ENCODE peak calls at places on chromosomes 16 and 17, in four cellular contexts. W is IMR-90, Y is HCT116, J is A549. V is an unnamed sample.

GRCh38 chr16:78763821-78764440 is 664.5 kb downstream of the WWOX start:
- DNase-seq in Y (no peak), J (no peak), W (no peak), V (peak; percentile 22)

GRCh38 chr17:64635647-64636305 is 26.3 kb downstream of the SMURF2 start:
- DNase-seq in J (peak; percentile 18), W (peak; percentile 88), Y (no peak), V (peak; percentile 91)

GRCh38 chr17:74922694-74923537 is at the start of gene USH1G:
- DNase-seq in J (no peak), Y (no peak), W (no peak), V (no peak)

GRCh38 chr17:80361495-80362220 is 53.3 kb upstream of the ENDOV start:
- DNase-seq in W (no peak), J (peak; percentile 52), Y (no peak), V (peak; percentile 6)

GRCh38 chr17:81962499-81963441 is 1.8 kb upstream of the NOTUM start:
- DNase-seq in J (no peak), W (no peak), Y (no peak), V (no peak)

GRCh38 chr17:5715478-5715877 is 131.2 kb upstream of the NLRP1 start:
- DNase-seq in J (no peak), Y (no peak), W (no peak), V (no peak)

GRCh38 chr16:9092282-9092962 is 978 bp downstream of the HAPSTR1 start:
- DNase-seq in Y (no peak), J (peak; percentile 18), W (no peak), V (no peak)

GRCh38 chr17:1588781-1589585 is 26.4 kb upstream of the PITPNA start:
- DNase-seq in J (no peak), Y (no peak), W (no peak), V (peak; percentile 37)

GRCh38 chr17:2598166-2598565 is 4.7 kb downstream of the PAFAH1B1 start:
- DNase-seq in J (no peak), Y (no peak), W (peak; percentile 70), V (peak; percentile 72)

GRCh38 chr16:57822861-57823260 is 20.6 kb upstream of the KIFC3 start:
- DNase-seq in Y (no peak), W (no peak), J (no peak), V (no peak)

GRCh38 chr17:14762736-14763479 is 462.0 kb downstream of the HS3ST3B1 start:
- DNase-seq in W (no peak), J (no peak), Y (no peak), V (no peak)

GRCh38 chr16:4697867-4698291 is 4.5 kb downstream of the NUDT16L1 start:
- DNase-seq in Y (no peak), W (no peak), J (no peak), V (no peak)

GRCh38 chr17:78267257-78268073 is 36.0 kb downstream of the TMEM235 start:
- DNase-seq in J (no peak), W (no peak), Y (no peak), V (no peak)

GRCh38 chr17:60747069-60747808 is 69.6 kb downstream of the BCAS3 start:
- DNase-seq in Y (no peak), J (no peak), W (no peak), V (no peak)

GRCh38 chr16:66551788-66552287 is 538 bp upstream of the CKLF start:
- DNase-seq in J (peak; percentile 12), Y (no peak), W (no peak), V (no peak)

GRCh38 chr16:66271074-66272060 is 95.1 kb upstream of the CDH5 start:
- DNase-seq in W (no peak), J (no peak), Y (no peak), V (peak; percentile 55)

GRCh38 chr17:48472485-48473281 is 42.7 kb upstream of the SKAP1 start:
- DNase-seq in J (peak; percentile 32), Y (peak; percentile 60), W (peak; percentile 94), V (peak; percentile 93)

GRCh38 chr17:3927628-3928010 is 11.4 kb upstream of the P2RX1 start:
- DNase-seq in Y (no peak), J (no peak), W (no peak), V (no peak)

GRCh38 chr16:23952128-23953041 is 116.6 kb downstream of the PRKCB start:
- DNase-seq in Y (no peak), W (peak; percentile 21), J (no peak), V (peak; percentile 18)

GRCh38 chr16:1262210-1262845 is 6.5 kb downstream of the TPSD1 start:
- DNase-seq in W (no peak), J (no peak), Y (no peak), V (no peak)

GRCh38 chr17:8935194-8935593 is 30.3 kb downstream of the PIK3R5 start:
- DNase-seq in W (no peak), Y (no peak), J (peak; percentile 26), V (peak; percentile 7)

GRCh38 chr16:720507-720989 is 398 bp upstream of the ANTKMT start:
- DNase-seq in J (peak; percentile 84), W (peak; percentile 70), Y (no peak), V (peak; percentile 73)

GRCh38 chr17:82384051-82384729 is 12.6 kb downstream of the UTS2R start:
- DNase-seq in W (no peak), Y (no peak), J (no peak), V (no peak)

GRCh38 chr16:73131153-73131862 is 83.4 kb upstream of the ZFHX3 start:
- DNase-seq in Y (no peak), J (no peak), W (no peak), V (no peak)

GRCh38 chr16:68357923-68358322 is 47.1 kb downstream of the PRMT7 start:
- DNase-seq in W (no peak), Y (no peak), J (no peak), V (no peak)

GRCh38 chr17:48907713-48908046 is 527 bp upstream of the UBE2Z start:
- DNase-seq in Y (no peak), W (peak; percentile 64), J (peak; percentile 80), V (peak; percentile 62)

GRCh38 chr16:576823-577201 is 7.0 kb downstream of the PIGQ start:
- DNase-seq in J (no peak), Y (no peak), W (no peak), V (no peak)

GRCh38 chr16:67329901-67330300 is 3.3 kb downstream of the LRRC36 start:
- DNase-seq in J (no peak), W (no peak), Y (no peak), V (no peak)

GRCh38 chr17:74295625-74296547 is 21.9 kb downstream of the DNAI2 start:
- DNase-seq in J (no peak), W (no peak), Y (no peak), V (peak; percentile 43)

GRCh38 chr17:17810374-17811248 is 26.2 kb downstream of the SREBF1 start:
- DNase-seq in J (peak; percentile 57), W (no peak), Y (no peak), V (peak; percentile 52)

GRCh38 chr16:3095869-3096268 is 3.2 kb downstream of the ZSCAN10 start:
- DNase-seq in Y (peak; percentile 21), W (no peak), J (peak; percentile 35), V (no peak)

GRCh38 chr16:21598676-21599157 is 660 bp upstream of the METTL9 start:
- DNase-seq in J (no peak), W (no peak), Y (no peak), V (no peak)

GRCh38 chr17:6184508-6184907 is 114.3 kb downstream of the WSCD1 start:
- DNase-seq in W (no peak), Y (no peak), J (no peak), V (no peak)

DNA sequence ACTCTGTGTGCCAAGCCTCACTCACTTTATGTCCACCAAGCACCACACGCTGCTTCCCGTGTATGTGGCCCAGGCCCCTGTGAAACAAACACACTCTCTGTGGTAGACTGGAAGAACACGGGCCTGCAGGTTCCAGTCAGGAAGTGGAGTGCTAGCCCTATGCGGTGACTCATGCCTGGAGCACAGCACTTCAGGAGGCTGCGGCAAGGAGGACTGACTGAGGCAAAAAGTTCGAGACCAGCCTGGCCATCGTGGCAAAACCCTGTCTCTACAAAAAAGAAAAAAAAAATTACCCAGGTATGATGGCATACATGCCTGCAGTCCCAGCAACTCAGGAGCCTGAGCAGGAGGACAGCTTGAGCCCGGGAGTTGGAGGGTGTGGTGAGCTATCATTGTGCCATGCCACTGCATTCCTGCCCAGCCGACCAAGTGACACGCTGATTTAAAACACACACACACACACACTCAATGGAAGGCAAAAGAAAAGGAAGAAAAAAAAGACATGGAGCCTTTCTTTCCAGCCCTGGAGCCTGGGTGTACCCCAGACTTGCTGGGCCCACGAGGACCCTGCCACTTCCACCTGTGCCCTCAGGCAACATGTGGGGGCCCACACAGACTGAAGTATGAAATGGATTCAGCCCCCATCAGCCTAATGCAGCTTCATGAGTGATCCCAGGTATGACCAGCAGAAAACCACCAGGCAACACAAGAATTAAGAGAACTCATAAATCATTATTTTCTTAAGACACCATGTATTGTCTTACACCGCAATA is 126.6 kb downstream of the ANKRD11 start:
- DNase-seq in J (peak; percentile 65), W (peak; percentile 86), Y (peak; percentile 76), V (peak; percentile 88)
- H3K4me3 ChIP-seq in J (no peak overlapping the region), W (no peak overlapping the region), Y (peak overlapping the region; percentile 12), V (no peak overlapping the region)

GRCh38 chr16:56192644-56192960 is 1.3 kb downstream of the GNAO1 start:
- DNase-seq in W (no peak), Y (no peak), J (no peak), V (no peak)
- H3K4me3 ChIP-seq in W (no peak overlapping the region), Y (no peak overlapping the region), J (no peak overlapping the region), V (no peak overlapping the region)

DNA sequence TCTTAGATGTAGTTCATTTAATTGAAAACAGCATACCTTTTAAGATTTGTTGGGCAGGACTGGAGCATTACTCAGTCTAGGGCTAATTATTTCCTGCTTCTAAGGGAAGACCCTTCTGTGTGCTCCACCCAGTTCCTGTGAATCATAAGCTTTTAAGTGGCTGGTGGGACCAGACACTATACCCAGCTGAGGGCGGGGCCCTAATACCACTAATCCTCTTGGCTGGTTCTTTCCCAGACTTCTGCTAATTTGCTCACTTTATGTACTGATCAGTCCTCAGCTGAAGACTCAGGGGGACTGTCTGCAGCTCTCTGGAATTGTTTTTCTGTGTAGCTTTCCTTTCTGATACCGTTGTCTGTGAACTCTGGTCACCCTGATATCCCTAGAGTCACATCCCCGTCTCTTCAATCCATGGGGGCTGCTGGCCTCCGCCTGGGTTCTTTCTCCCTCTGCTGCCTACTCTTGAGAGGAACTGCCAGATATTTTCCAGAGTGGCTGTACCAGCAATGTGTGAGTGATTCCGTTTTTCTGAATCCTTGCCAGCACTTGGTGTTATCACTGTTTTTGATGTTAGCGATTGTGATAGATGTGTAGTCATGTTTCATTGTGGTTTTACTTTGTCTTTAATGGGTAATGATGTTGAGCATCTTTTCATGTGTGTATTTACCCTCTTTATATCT is 35.1 kb downstream of the MFSD11 start:
- DNase-seq in W (peak; percentile 70), Y (peak; percentile 89), J (peak; percentile 55), V (peak; percentile 91)
- H3K4me3 ChIP-seq in W (no peak overlapping the region), Y (peak overlapping the region; percentile 55), J (no peak overlapping the region), V (no peak overlapping the region)

GRCh38 chr17:503449-503700 is 150.8 kb upstream of the RPH3AL start:
- DNase-seq in Y (no peak), J (no peak), W (no peak), V (no peak)
- H3K4me3 ChIP-seq in Y (no peak overlapping the region), J (no peak overlapping the region), W (no peak overlapping the region), V (no peak overlapping the region)

GRCh38 chr16:31213877-31214704 is at the start of gene TRIM72:
- DNase-seq in Y (peak; percentile 59), J (no peak), W (no peak), V (no peak)
- H3K4me3 ChIP-seq in Y (peak within 1 kb of the TSS; percentile 96), J (no peak within 1 kb of the TSS), W (peak within 1 kb of the TSS; percentile 27), V (no peak within 1 kb of the TSS)

GRCh38 chr16:85947511-85948509 is 48.8 kb downstream of the IRF8 start:
- DNase-seq in W (no peak), Y (no peak), J (no peak), V (no peak)
- H3K4me3 ChIP-seq in W (no peak overlapping the region), Y (no peak overlapping the region), J (peak overlapping the region; percentile 10), V (no peak overlapping the region)